ENCODE peak calls at places on chromosome 22, in five cellular contexts. N is transverse colon, S is GM23338, X is HCT116, F is sigmoid colon. V is an unnamed sample.

GRCh38 chr22:41687901-41688364 is 734 bp downstream of the SNU13 start:
- DNase-seq in F (no peak), X (no peak), N (peak), S (peak), V (no peak)

GRCh38 chr22:48824673-48825651 is 1002.7 kb downstream of the BRD1 start:
- DNase-seq in S (no peak), F (no peak), N (no peak), X (no peak), V (no peak)

GRCh38 chr22:27747396-27748256 is 53.9 kb downstream of the MN1 start:
- DNase-seq in F (peak), X (no peak), N (no peak), S (peak), V (no peak)

GRCh38 chr22:48357196-48357595 is 1470.5 kb downstream of the BRD1 start:
- DNase-seq in S (peak), X (no peak), N (no peak), F (peak), V (no peak)

GRCh38 chr22:48576333-48577013 is 1251.2 kb downstream of the BRD1 start:
- DNase-seq in S (peak), F (no peak), X (no peak), N (no peak), V (no peak)

GRCh38 chr22:39476664-39477063 is 19.9 kb downstream of the MGAT3 start:
- DNase-seq in S (no peak), F (no peak), N (no peak), X (no peak), V (no peak)

GRCh38 chr22:49966716-49967332 is 6.3 kb downstream of the PIM3 start:
- DNase-seq in X (no peak), S (no peak), N (peak), F (peak), V (peak)

GRCh38 chr22:39013923-39014722 is at the start of gene APOBEC3C:
- DNase-seq in X (peak), N (peak), F (peak), S (peak), V (peak)

GRCh38 chr22:20236052-20236717 is 31.9 kb downstream of the RTN4R start:
- DNase-seq in X (no peak), N (no peak), F (no peak), S (no peak), V (no peak)

GRCh38 chr22:19911540-19912235 is 29.9 kb upstream of the COMT start:
- DNase-seq in F (peak), S (no peak), X (no peak), N (no peak), V (no peak)

GRCh38 chr22:44567846-44568493 is 69.9 kb upstream of the RTL6 start:
- DNase-seq in S (peak), N (peak), X (peak), F (peak), V (peak)

DNA sequence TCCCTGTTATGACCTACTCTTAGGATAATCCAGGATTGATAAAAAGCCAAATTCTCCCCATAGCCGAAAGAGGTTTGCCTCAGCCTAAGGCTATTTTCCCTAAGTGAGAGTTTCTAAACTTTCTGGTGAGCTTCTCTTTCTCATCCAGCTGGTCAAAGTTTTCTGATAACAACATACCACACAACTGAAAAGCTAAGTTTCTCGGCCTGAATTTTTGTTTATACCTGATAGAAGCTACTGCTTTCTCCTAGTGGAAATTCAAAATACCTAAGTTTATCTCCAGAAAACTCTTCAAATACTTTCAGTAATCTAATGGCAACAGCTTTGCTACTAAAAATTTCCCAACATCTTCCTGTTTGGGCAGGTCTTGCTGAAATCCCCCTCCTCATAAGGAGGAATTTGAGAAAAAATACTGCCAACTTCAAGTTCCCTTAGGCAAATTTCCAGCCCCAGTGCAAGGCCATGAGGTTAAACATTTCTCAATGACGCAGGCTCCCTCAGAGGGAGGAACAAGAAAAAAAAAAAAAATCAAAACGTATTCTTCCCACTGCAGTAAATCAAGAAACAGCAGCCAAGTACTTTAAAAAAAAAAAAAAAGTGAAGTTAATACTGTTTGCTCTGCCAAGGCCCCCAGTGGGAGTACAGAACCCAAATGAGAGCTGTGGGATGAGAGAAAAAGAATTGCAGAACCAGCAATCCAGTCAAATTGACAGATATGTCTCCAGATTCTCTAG is 127.0 kb downstream of the MRTFA start:
- DNase-seq in X (no peak), F (peak), S (no peak), N (peak), V (peak)
- TF ChIP-seq POLR2AphosphoS5 in X (no peak), F (peak), S (no peak), N (no peak), V (no peak)

GRCh38 chr22:35335468-35335867 is 35.8 kb downstream of the TOM1 start:
- DNase-seq in F (no peak), X (no peak), N (no peak), S (no peak), V (no peak)

GRCh38 chr22:35333220-35333619 is 33.5 kb downstream of the TOM1 start:
- DNase-seq in S (no peak), X (no peak), N (no peak), F (no peak), V (no peak)

GRCh38 chr22:35330258-35330861 is 30.7 kb downstream of the TOM1 start:
- DNase-seq in F (peak), X (no peak), S (no peak), N (peak), V (peak)

GRCh38 chr22:35335936-35336781 is 36.5 kb downstream of the TOM1 start:
- DNase-seq in X (no peak), S (no peak), F (peak), N (no peak), V (peak)

DNA sequence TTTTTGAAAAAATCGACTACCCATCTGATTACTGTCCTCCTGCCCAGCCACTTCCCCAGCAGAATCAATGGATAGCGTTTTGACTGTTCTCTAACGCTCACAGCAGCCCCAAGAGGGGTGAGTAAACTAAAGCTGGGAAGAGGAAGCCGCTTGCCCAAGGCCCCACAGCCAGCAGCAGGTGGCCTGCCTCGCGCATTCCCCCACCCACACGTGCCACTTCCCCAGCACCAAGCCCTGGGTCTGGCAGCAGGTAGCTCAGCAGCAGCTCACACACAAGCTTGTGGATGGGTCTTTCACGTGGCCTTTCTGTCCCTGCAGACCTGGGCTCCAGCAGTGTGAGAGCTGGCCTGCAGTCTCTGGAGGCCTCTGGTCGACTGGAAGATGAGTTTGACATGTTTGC is 34.3 kb downstream of the TOM1 start:
- DNase-seq in S (no peak), X (no peak), F (no peak), N (no peak), V (no peak)
- H3K4me3 ChIP-seq in S (no peak), X (no peak), F (no peak), N (no peak), V (no peak)

DNA sequence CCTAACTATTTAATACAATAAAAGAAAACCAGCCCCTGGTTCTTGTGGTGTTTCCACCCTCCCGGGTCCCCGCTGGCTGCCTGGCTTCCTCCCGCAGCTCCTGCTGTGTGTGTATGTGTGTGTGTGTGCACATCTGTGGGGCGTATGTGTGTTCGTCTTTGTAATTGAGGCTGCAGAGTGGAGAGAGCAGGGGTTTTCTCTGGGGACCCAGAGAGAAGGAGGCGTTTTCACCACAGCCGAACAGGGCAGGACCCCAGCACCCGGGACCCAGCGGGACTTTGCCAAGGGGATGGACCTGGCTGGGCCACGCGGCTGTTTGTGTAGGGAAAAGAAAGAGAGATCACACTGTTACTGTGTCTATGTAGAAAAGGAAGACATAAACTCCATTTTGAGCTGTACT is 42.7 kb downstream of the IGLL1 start:
- DNase-seq in S (no peak), X (no peak), F (peak), N (no peak), V (no peak)
- H3K27ac ChIP-seq in S (peak), X (no peak), F (no peak), N (peak), V (no peak)

DNA sequence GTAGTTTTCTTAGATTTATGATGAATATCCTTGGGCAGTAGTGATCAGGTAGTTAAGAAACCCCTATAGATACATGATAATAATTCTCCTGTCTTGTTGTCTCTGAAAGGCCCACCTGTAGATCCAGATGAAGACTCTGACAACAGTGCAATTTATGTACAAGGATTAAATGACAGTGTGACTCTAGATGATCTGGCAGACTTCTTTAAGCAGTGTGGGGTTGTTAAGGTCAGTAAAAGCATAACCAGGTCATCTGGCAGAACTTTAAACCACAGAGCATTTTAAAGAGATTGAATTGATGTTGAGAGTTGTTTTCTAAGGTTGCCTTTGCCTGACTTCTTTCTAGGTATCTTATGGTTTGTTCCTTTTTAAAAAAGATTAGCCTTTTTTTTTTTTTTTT is 14.1 kb upstream of the GAS2L1 start:
- DNase-seq in S (no peak), N (no peak), F (no peak), X (no peak), V (no peak)
- TF ChIP-seq POLR2AphosphoS5 in S (no peak), N (no peak), F (no peak), X (no peak), V (no peak)

GRCh38 chr22:46735747-46736608 is 2.1 kb downstream of the CERK start:
- DNase-seq in X (no peak), S (peak), N (no peak), F (no peak), V (no peak)
- H3K4me3 ChIP-seq in X (no peak), S (peak), N (peak), F (no peak), V (peak)

GRCh38 chr22:33579448-33580093 is 340.7 kb downstream of the LARGE1 start:
- DNase-seq in X (peak), S (peak), F (peak), N (peak), V (peak)
- H3K27ac ChIP-seq in X (no peak), S (no peak), F (no peak), N (no peak), V (peak)

GRCh38 chr22:26712158-26712557 is 54.8 kb downstream of the MIAT start:
- DNase-seq in N (no peak), X (no peak), S (no peak), F (no peak), V (no peak)

GRCh38 chr22:26713823-26714449 is 56.5 kb downstream of the MIAT start:
- DNase-seq in F (no peak), N (no peak), X (no peak), S (no peak), V (no peak)

GRCh38 chr22:26708256-26709009 is 51.0 kb downstream of the MIAT start:
- DNase-seq in X (no peak), F (no peak), N (no peak), S (no peak), V (no peak)

GRCh38 chr22:26709617-26710390 is 52.4 kb downstream of the MIAT start:
- DNase-seq in X (no peak), S (no peak), F (no peak), N (no peak), V (no peak)

GRCh38 chr22:26711205-26711958 is 54.0 kb downstream of the MIAT start:
- DNase-seq in X (no peak), N (peak), S (no peak), F (no peak), V (peak)
- TF ChIP-seq POLR2AphosphoS5 in X (no peak), N (no peak), S (no peak), F (no peak), V (no peak)

GRCh38 chr22:46764779-46765485 is 2.5 kb downstream of the TBC1D22A start:
- DNase-seq in S (no peak), N (no peak), X (no peak), F (no peak), V (peak)
- H3K4me3 ChIP-seq in S (no peak), N (no peak), X (no peak), F (no peak), V (peak)

GRCh38 chr22:46288846-46289243 is 7.8 kb upstream of the GTSE1 start:
- DNase-seq in S (no peak), N (no peak), F (no peak), X (no peak), V (no peak)

GRCh38 chr22:46289244-46289891 is 7.3 kb upstream of the GTSE1 start:
- DNase-seq in S (no peak), X (no peak), F (no peak), N (no peak), V (no peak)

GRCh38 chr22:46286941-46287872 is 9.5 kb upstream of the GTSE1 start:
- DNase-seq in F (no peak), X (no peak), S (no peak), N (no peak), V (no peak)

GRCh38 chr22:46286006-46286405 is 10.7 kb upstream of the GTSE1 start:
- DNase-seq in S (no peak), F (no peak), N (no peak), X (no peak), V (no peak)

GRCh38 chr22:46287873-46288751 is 8.6 kb upstream of the GTSE1 start:
- DNase-seq in X (no peak), N (peak), S (no peak), F (no peak), V (peak)
- H3K27ac ChIP-seq in X (no peak), N (peak), S (no peak), F (peak), V (peak)

DNA sequence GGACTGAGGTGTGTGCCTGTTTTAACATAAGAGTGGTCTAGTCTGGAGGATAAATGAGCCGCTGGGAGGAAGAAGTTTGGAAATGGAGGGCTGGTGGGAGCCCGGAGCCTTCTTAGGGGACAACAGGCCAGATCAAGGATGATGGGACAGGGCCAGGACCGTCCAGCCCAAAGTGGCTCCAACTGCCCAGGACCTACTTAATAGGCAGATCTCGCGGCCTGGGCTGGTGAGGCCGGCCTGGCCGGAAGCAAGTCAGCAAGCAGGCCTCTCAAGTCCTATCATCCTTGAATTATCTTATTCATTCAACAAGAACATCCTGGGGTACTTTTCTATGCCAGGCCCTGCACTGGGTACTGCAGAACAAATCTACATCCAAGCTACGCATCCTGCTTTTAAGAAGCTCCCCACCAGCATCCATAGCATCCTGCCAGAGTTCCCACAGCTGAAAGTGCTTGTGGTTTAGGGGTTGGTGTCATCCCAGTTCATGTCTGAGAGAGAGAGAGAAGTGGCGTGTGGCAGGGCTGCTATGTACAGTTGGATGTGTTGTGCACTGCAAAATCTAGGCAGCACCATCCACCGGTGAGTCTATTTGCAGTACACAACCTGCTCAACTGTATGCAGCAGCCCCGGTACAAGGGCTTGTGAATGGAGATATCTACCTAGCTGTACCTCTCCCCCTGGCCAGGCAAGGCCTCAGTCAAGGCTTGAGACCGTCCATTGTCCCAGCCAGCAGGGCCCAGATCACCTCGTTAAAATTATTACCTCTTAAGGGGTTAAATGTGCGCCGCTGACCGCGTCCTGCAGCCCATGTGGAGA is 82.1 kb downstream of the FBLN1 start:
- DNase-seq in X (no peak), N (no peak), F (no peak), S (no peak), V (no peak)
- TF ChIP-seq POLR2AphosphoS5 in X (no peak), N (no peak), F (no peak), S (no peak), V (no peak)